ENCODE peak calls at places on chromosomes 16 and 17, in ten cellular contexts. One of them, this sample, is unnamed.

GRCh38 chr17:74042744-74043486 is 160.6 kb upstream of the RPL38 start:
- DNase-seq in transverse colon: no peak
- DNase-seq in lower lobe of right lung: no peak
- DNase-seq in AG09309: peak
- DNase-seq in OCI-LY7: no peak
- DNase-seq in fibroblast of pulmonary artery: peak
- DNase-seq in epithelial cell of esophagus: peak
- DNase-seq in suprapubic skin: no peak
- DNase-seq in body of pancreas: no peak
- DNase-seq in colonic mucosa: no peak
- DNase-seq in this sample: no peak

GRCh38 chr17:80227666-80228065 is 7.4 kb downstream of the SLC26A11 start:
- DNase-seq in fibroblast of pulmonary artery: no peak
- DNase-seq in AG09309: no peak
- DNase-seq in epithelial cell of esophagus: no peak
- DNase-seq in lower lobe of right lung: no peak
- DNase-seq in body of pancreas: no peak
- DNase-seq in suprapubic skin: no peak
- DNase-seq in OCI-LY7: no peak
- DNase-seq in transverse colon: no peak
- DNase-seq in colonic mucosa: no peak
- DNase-seq in this sample: no peak

GRCh38 chr16:49557070-49557446 is 183.5 kb downstream of the C16orf78 start:
- DNase-seq in colonic mucosa: no peak
- DNase-seq in lower lobe of right lung: no peak
- DNase-seq in OCI-LY7: no peak
- DNase-seq in AG09309: no peak
- DNase-seq in fibroblast of pulmonary artery: no peak
- DNase-seq in epithelial cell of esophagus: no peak
- DNase-seq in body of pancreas: no peak
- DNase-seq in suprapubic skin: no peak
- DNase-seq in transverse colon: no peak
- DNase-seq in this sample: no peak

GRCh38 chr16:56643080-56643778 is 4.8 kb downstream of the MT1A start:
- DNase-seq in lower lobe of right lung: peak
- DNase-seq in AG09309: no peak
- DNase-seq in colonic mucosa: peak
- DNase-seq in suprapubic skin: no peak
- DNase-seq in epithelial cell of esophagus: peak
- DNase-seq in body of pancreas: peak
- DNase-seq in OCI-LY7: no peak
- DNase-seq in fibroblast of pulmonary artery: peak
- DNase-seq in transverse colon: peak
- DNase-seq in this sample: no peak

GRCh38 chr17:19237389-19238166 is 412 bp downstream of the EPN2 start:
- DNase-seq in AG09309: no peak
- DNase-seq in transverse colon: peak
- DNase-seq in suprapubic skin: peak
- DNase-seq in epithelial cell of esophagus: no peak
- DNase-seq in fibroblast of pulmonary artery: no peak
- DNase-seq in body of pancreas: peak
- DNase-seq in lower lobe of right lung: peak
- DNase-seq in colonic mucosa: peak
- DNase-seq in OCI-LY7: no peak
- DNase-seq in this sample: peak

GRCh38 chr17:79465011-79466006 is 145.5 kb downstream of the RBFOX3 start:
- DNase-seq in epithelial cell of esophagus: no peak
- DNase-seq in colonic mucosa: no peak
- DNase-seq in body of pancreas: no peak
- DNase-seq in AG09309: no peak
- DNase-seq in lower lobe of right lung: no peak
- DNase-seq in suprapubic skin: no peak
- DNase-seq in fibroblast of pulmonary artery: no peak
- DNase-seq in transverse colon: no peak
- DNase-seq in OCI-LY7: no peak
- DNase-seq in this sample: no peak

GRCh38 chr17:40984226-40984625 is at the start of gene KRT40:
- DNase-seq in fibroblast of pulmonary artery: no peak
- DNase-seq in epithelial cell of esophagus: no peak
- DNase-seq in body of pancreas: no peak
- DNase-seq in transverse colon: no peak
- DNase-seq in OCI-LY7: no peak
- DNase-seq in suprapubic skin: no peak
- DNase-seq in colonic mucosa: no peak
- DNase-seq in lower lobe of right lung: no peak
- DNase-seq in AG09309: no peak
- DNase-seq in this sample: no peak

GRCh38 chr17:48720263-48721008 is 1.9 kb downstream of the PRAC1 start:
- DNase-seq in suprapubic skin: no peak
- DNase-seq in body of pancreas: no peak
- DNase-seq in lower lobe of right lung: no peak
- DNase-seq in colonic mucosa: peak
- DNase-seq in fibroblast of pulmonary artery: no peak
- DNase-seq in transverse colon: no peak
- DNase-seq in OCI-LY7: no peak
- DNase-seq in epithelial cell of esophagus: no peak
- DNase-seq in AG09309: no peak
- DNase-seq in this sample: no peak

GRCh38 chr16:1534021-1535020 is 855 bp downstream of the TMEM204 start:
- DNase-seq in lower lobe of right lung: no peak
- DNase-seq in epithelial cell of esophagus: no peak
- DNase-seq in suprapubic skin: no peak
- DNase-seq in transverse colon: no peak
- DNase-seq in body of pancreas: no peak
- DNase-seq in fibroblast of pulmonary artery: no peak
- DNase-seq in colonic mucosa: no peak
- DNase-seq in OCI-LY7: no peak
- DNase-seq in AG09309: no peak
- DNase-seq in this sample: no peak

GRCh38 chr17:78707016-78707415 is 75.1 kb downstream of the CYTH1 start:
- DNase-seq in lower lobe of right lung: no peak
- DNase-seq in OCI-LY7: no peak
- DNase-seq in colonic mucosa: no peak
- DNase-seq in body of pancreas: no peak
- DNase-seq in fibroblast of pulmonary artery: no peak
- DNase-seq in epithelial cell of esophagus: peak
- DNase-seq in transverse colon: no peak
- DNase-seq in suprapubic skin: no peak
- DNase-seq in AG09309: no peak
- DNase-seq in this sample: no peak

GRCh38 chr16:29321585-29321984 is 84.9 kb downstream of the NPIPB11 start:
- DNase-seq in colonic mucosa: no peak
- DNase-seq in transverse colon: no peak
- DNase-seq in OCI-LY7: no peak
- DNase-seq in epithelial cell of esophagus: no peak
- DNase-seq in body of pancreas: no peak
- DNase-seq in suprapubic skin: no peak
- DNase-seq in AG09309: no peak
- DNase-seq in fibroblast of pulmonary artery: no peak
- DNase-seq in lower lobe of right lung: no peak
- DNase-seq in this sample: no peak

GRCh38 chr16:17161034-17161433 is 309.7 kb downstream of the XYLT1 start:
- DNase-seq in lower lobe of right lung: no peak
- DNase-seq in body of pancreas: no peak
- DNase-seq in transverse colon: no peak
- DNase-seq in epithelial cell of esophagus: no peak
- DNase-seq in AG09309: no peak
- DNase-seq in fibroblast of pulmonary artery: no peak
- DNase-seq in OCI-LY7: no peak
- DNase-seq in suprapubic skin: no peak
- DNase-seq in colonic mucosa: no peak
- DNase-seq in this sample: no peak

GRCh38 chr17:28763804-28764266 is 20.0 kb downstream of the TRAF4 start:
- DNase-seq in body of pancreas: peak
- DNase-seq in colonic mucosa: peak
- DNase-seq in fibroblast of pulmonary artery: peak
- DNase-seq in AG09309: peak
- DNase-seq in epithelial cell of esophagus: peak
- DNase-seq in lower lobe of right lung: no peak
- DNase-seq in transverse colon: peak
- DNase-seq in suprapubic skin: peak
- DNase-seq in OCI-LY7: peak
- DNase-seq in this sample: peak

GRCh38 chr17:57988301-57989010 is 402 bp upstream of the VEZF1 start:
- DNase-seq in body of pancreas: peak
- DNase-seq in OCI-LY7: peak
- DNase-seq in transverse colon: peak
- DNase-seq in epithelial cell of esophagus: peak
- DNase-seq in fibroblast of pulmonary artery: peak
- DNase-seq in suprapubic skin: peak
- DNase-seq in lower lobe of right lung: peak
- DNase-seq in AG09309: no peak
- DNase-seq in colonic mucosa: peak
- DNase-seq in this sample: peak

GRCh38 chr17:78748048-78748729 is 33.9 kb downstream of the CYTH1 start:
- DNase-seq in colonic mucosa: no peak
- DNase-seq in epithelial cell of esophagus: peak
- DNase-seq in transverse colon: peak
- DNase-seq in lower lobe of right lung: peak
- DNase-seq in body of pancreas: peak
- DNase-seq in fibroblast of pulmonary artery: no peak
- DNase-seq in AG09309: no peak
- DNase-seq in OCI-LY7: no peak
- DNase-seq in suprapubic skin: no peak
- DNase-seq in this sample: peak

GRCh38 chr16:12574721-12575120 is 229.0 kb downstream of the CPPED1 start:
- DNase-seq in AG09309: no peak
- DNase-seq in suprapubic skin: peak
- DNase-seq in lower lobe of right lung: no peak
- DNase-seq in colonic mucosa: no peak
- DNase-seq in OCI-LY7: no peak
- DNase-seq in fibroblast of pulmonary artery: no peak
- DNase-seq in transverse colon: no peak
- DNase-seq in body of pancreas: no peak
- DNase-seq in epithelial cell of esophagus: no peak
- DNase-seq in this sample: no peak

GRCh38 chr16:5581963-5582362 is 484.4 kb upstream of the EEF2KMT start:
- DNase-seq in AG09309: no peak
- DNase-seq in suprapubic skin: no peak
- DNase-seq in body of pancreas: no peak
- DNase-seq in epithelial cell of esophagus: no peak
- DNase-seq in lower lobe of right lung: no peak
- DNase-seq in transverse colon: no peak
- DNase-seq in fibroblast of pulmonary artery: no peak
- DNase-seq in OCI-LY7: no peak
- DNase-seq in colonic mucosa: no peak
- DNase-seq in this sample: no peak
- TF ChIP-seq CTCF in AG09309: no peak
- TF ChIP-seq CTCF in suprapubic skin: no peak
- TF ChIP-seq CTCF in body of pancreas: no peak
- TF ChIP-seq CTCF in epithelial cell of esophagus: no peak
- TF ChIP-seq CTCF in lower lobe of right lung: no peak
- TF ChIP-seq CTCF in transverse colon: no peak
- TF ChIP-seq CTCF in fibroblast of pulmonary artery: no peak
- TF ChIP-seq CTCF in OCI-LY7: no peak
- TF ChIP-seq CTCF in colonic mucosa: no peak
- TF ChIP-seq CTCF in this sample: no peak

GRCh38 chr17:38917259-38917658 is 8.2 kb upstream of the LASP1NB start:
- DNase-seq in lower lobe of right lung: no peak
- DNase-seq in body of pancreas: no peak
- DNase-seq in epithelial cell of esophagus: no peak
- DNase-seq in fibroblast of pulmonary artery: no peak
- DNase-seq in AG09309: no peak
- DNase-seq in colonic mucosa: no peak
- DNase-seq in suprapubic skin: no peak
- DNase-seq in transverse colon: no peak
- DNase-seq in OCI-LY7: peak
- DNase-seq in this sample: no peak
- TF ChIP-seq CTCF in lower lobe of right lung: no peak
- TF ChIP-seq CTCF in body of pancreas: no peak
- TF ChIP-seq CTCF in epithelial cell of esophagus: peak
- TF ChIP-seq CTCF in fibroblast of pulmonary artery: no peak
- TF ChIP-seq CTCF in AG09309: no peak
- TF ChIP-seq CTCF in colonic mucosa: no peak
- TF ChIP-seq CTCF in suprapubic skin: no peak
- TF ChIP-seq CTCF in transverse colon: no peak
- TF ChIP-seq CTCF in OCI-LY7: peak
- TF ChIP-seq CTCF in this sample: peak

DNA sequence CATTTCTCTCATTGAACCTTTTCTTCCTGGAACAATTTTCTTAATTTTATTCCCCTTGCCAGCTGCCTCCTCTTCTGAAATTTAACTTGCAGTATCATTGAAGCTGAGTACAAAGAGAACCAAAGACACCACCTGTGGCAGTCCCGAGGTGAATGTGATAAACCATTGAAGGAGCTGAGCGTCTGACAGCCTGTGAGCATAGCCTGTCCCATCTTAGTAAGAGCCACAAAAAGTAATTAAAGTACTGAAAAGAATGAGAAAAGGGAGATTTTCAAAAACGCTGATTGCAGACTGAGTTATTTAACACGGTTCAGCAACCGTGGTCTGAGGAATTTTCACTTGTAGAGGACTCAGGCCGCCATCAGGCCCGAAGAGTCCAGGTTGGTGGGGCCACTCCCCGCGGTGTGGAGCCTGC is 27.2 kb upstream of the ST6GALNAC1 start:
- DNase-seq in fibroblast of pulmonary artery: no peak
- DNase-seq in colonic mucosa: no peak
- DNase-seq in suprapubic skin: no peak
- DNase-seq in AG09309: no peak
- DNase-seq in body of pancreas: no peak
- DNase-seq in epithelial cell of esophagus: no peak
- DNase-seq in OCI-LY7: no peak
- DNase-seq in lower lobe of right lung: no peak
- DNase-seq in transverse colon: no peak
- DNase-seq in this sample: no peak
- TF ChIP-seq CTCF in fibroblast of pulmonary artery: no peak
- TF ChIP-seq CTCF in colonic mucosa: no peak
- TF ChIP-seq CTCF in suprapubic skin: no peak
- TF ChIP-seq CTCF in AG09309: no peak
- TF ChIP-seq CTCF in body of pancreas: no peak
- TF ChIP-seq CTCF in epithelial cell of esophagus: no peak
- TF ChIP-seq CTCF in OCI-LY7: no peak
- TF ChIP-seq CTCF in lower lobe of right lung: no peak
- TF ChIP-seq CTCF in transverse colon: no peak
- TF ChIP-seq CTCF in this sample: no peak

DNA sequence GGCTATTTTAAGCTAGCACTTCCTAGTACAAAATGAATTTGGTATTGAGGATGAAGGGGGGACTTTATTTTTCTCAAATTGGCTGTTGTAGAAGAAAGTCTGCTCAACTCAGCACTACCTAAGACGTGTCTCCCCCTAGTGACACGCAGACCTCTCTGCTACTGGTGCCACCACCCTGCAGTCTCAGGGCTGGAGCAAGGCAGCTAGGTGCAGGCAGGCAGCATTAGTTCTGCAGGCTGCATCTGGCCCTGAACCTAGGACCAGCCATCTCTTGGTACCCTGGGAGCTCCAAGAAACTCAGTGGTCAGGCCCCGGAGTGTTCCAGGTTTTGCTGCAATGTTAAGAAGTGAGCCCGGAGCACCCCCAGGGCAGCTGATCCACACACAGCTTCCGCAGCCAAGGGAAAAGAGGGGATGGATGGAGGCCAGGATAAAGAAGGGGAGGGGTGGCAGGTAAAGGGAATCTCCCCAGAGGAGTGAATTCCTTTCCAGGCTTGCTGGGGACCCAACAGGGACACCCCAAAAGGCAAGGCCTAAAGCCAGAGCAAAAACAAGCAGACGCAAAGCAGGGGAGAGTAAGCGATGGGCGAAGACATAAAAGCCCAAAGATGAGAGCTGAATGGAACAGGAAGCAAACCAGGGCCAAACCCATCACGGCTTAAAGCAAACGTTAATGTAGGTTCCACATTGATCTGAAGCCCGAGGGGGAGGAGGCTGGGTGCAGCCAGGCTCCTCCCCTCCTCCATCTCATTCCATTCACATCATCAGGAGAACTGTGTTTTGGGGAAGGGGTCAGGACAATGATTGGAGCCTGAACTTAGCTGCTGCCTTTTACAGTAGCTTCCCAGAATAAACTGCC is 200.5 kb downstream of the ZFHX3 start:
- DNase-seq in AG09309: no peak
- DNase-seq in colonic mucosa: no peak
- DNase-seq in suprapubic skin: no peak
- DNase-seq in transverse colon: no peak
- DNase-seq in body of pancreas: no peak
- DNase-seq in fibroblast of pulmonary artery: peak
- DNase-seq in lower lobe of right lung: no peak
- DNase-seq in epithelial cell of esophagus: peak
- DNase-seq in OCI-LY7: peak
- DNase-seq in this sample: peak
- TF ChIP-seq CTCF in AG09309: peak
- TF ChIP-seq CTCF in colonic mucosa: peak
- TF ChIP-seq CTCF in suprapubic skin: no peak
- TF ChIP-seq CTCF in transverse colon: peak
- TF ChIP-seq CTCF in body of pancreas: no peak
- TF ChIP-seq CTCF in fibroblast of pulmonary artery: peak
- TF ChIP-seq CTCF in lower lobe of right lung: peak
- TF ChIP-seq CTCF in epithelial cell of esophagus: peak
- TF ChIP-seq CTCF in OCI-LY7: peak
- TF ChIP-seq CTCF in this sample: peak